ENCODE peak calls at places on chromosomes 4 and X, in nine cellular contexts. M is breast epithelium, D is heart left ventricle, G is stomach, H is tibial nerve, Y is esophagus muscularis mucosa, F is A549, P is lower leg skin, S is IMR-90. U is an unnamed sample.
A peak's percentile ranks its signal among the peaks of the same experiment; 100 is the strongest.

GRCh38 chr4:3519468-3520264 is 12.6 kb downstream of the LRPAP1 start:
- DNase-seq in M (no peak), D (peak; percentile 13), G (no peak), H (no peak), Y (no peak), F (no peak), P (peak; percentile 58), S (no peak), U (no peak)

GRCh38 chrX:130330706-130331105 is 9.0 kb upstream of the SLC25A14 start:
- DNase-seq in M (no peak), D (peak; percentile 18), G (peak; percentile 56), H (no peak), Y (no peak), F (peak; percentile 75), P (no peak), S (peak; percentile 40), U (peak; percentile 43)

GRCh38 chrX:7153231-7153630 is 5.3 kb upstream of the PUDP start:
- DNase-seq in M (no peak), D (no peak), G (no peak), H (no peak), Y (no peak), F (no peak), P (no peak), S (no peak), U (no peak)

GRCh38 chr4:25904748-25905082 is 9.3 kb upstream of the SMIM20 start:
- DNase-seq in M (no peak), D (no peak), G (no peak), H (no peak), Y (no peak), F (no peak), P (no peak), S (no peak), U (no peak)

GRCh38 chr4:129323630-129324029 is 227.7 kb downstream of the C4orf33 start:
- DNase-seq in M (no peak), D (no peak), G (no peak), H (no peak), Y (no peak), F (no peak), P (no peak), S (no peak), U (no peak)

GRCh38 chr4:10083861-10084641 is 32.5 kb downstream of the WDR1 start:
- DNase-seq in M (peak; percentile 51), D (peak; percentile 28), G (peak; percentile 24), H (no peak), Y (no peak), F (no peak), P (no peak), S (no peak), U (peak; percentile 19)

GRCh38 chr4:111360906-111361305 is 738.0 kb upstream of the PITX2 start:
- DNase-seq in M (no peak), D (no peak), G (no peak), H (no peak), Y (no peak), F (no peak), P (no peak), S (peak; percentile 7), U (no peak)

GRCh38 chr4:105296672-105297071 is 150.0 kb downstream of the TET2 start:
- DNase-seq in M (no peak), D (no peak), G (no peak), H (no peak), Y (no peak), F (no peak), P (no peak), S (no peak), U (peak; percentile 31)

GRCh38 chrX:31223817-31224216 is 152.0 kb upstream of the FTHL17 start:
- DNase-seq in M (no peak), D (no peak), G (no peak), H (no peak), Y (no peak), F (no peak), P (no peak), S (peak; percentile 80), U (no peak)

GRCh38 chrX:118347131-118347530 is 1.2 kb downstream of the WDR44 start:
- DNase-seq in M (no peak), D (no peak), G (no peak), H (no peak), Y (no peak), F (no peak), P (no peak), S (peak; percentile 69), U (no peak)

GRCh38 chr4:186727977-186728519 is 4.4 kb upstream of the FAT1 start:
- DNase-seq in M (no peak), D (no peak), G (no peak), H (no peak), Y (peak; percentile 39), F (peak; percentile 72), P (no peak), S (no peak), U (no peak)

GRCh38 chr4:3044812-3045499 is 29.4 kb downstream of the HTT-AS start:
- DNase-seq in M (no peak), D (no peak), G (no peak), H (no peak), Y (no peak), F (no peak), P (peak; percentile 8), S (no peak), U (no peak)

GRCh38 chr4:40307627-40308497 is 27.3 kb upstream of the CHRNA9 start:
- DNase-seq in M (no peak), D (peak; percentile 34), G (peak; percentile 43), H (peak; percentile 20), Y (no peak), F (no peak), P (no peak), S (no peak), U (peak; percentile 51)
- TF ChIP-seq POLR2A in M (no peak), D (no peak), G (no peak), H (no peak), Y (no peak), F (no peak), P (no peak), S (no peak), U (no peak)

GRCh38 chrX:113274345-113274744 is 433.7 kb upstream of the AMOT start:
- DNase-seq in M (no peak), D (no peak), G (no peak), H (no peak), Y (no peak), F (no peak), P (no peak), S (no peak), U (no peak)

GRCh38 chrX:113274801-113275200 is 434.2 kb upstream of the AMOT start:
- DNase-seq in M (no peak), D (no peak), G (no peak), H (no peak), Y (no peak), F (no peak), P (no peak), S (no peak), U (no peak)

DNA sequence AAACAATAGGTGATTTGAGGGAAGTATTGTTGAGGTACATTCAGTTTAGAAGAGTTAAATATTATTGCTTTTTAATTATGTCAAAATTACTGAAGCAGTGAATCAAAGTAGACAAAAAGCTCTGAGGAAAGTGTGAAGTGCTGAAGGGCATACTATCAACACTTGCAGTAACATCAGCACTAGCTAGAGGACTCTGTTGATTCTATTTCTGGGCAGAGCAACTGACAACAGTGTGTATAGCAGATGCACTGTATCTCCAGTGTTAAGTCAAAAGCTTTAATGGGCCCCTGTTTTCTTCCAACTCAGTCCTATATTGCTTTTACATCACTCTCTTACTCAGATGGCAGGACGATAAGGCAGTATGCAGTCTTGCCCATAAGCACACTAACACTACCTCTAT is 435.1 kb upstream of the AMOT start:
- DNase-seq in M (no peak), D (no peak), G (no peak), H (no peak), Y (no peak), F (no peak), P (no peak), S (no peak), U (no peak)
- TF ChIP-seq CTCF in M (no peak), D (no peak), G (no peak), H (no peak), Y (no peak), F (no peak), P (no peak), S (no peak), U (no peak)

GRCh38 chrX:86507337-86507736 is 359.1 kb downstream of the DACH2 start:
- DNase-seq in M (no peak), D (no peak), G (no peak), H (no peak), Y (no peak), F (no peak), P (no peak), S (no peak), U (no peak)

GRCh38 chrX:86504297-86504696 is 356.0 kb downstream of the DACH2 start:
- DNase-seq in M (no peak), D (no peak), G (no peak), H (no peak), Y (no peak), F (no peak), P (no peak), S (no peak), U (no peak)
- TF ChIP-seq POLR2A in M (no peak), D (no peak), G (no peak), H (no peak), Y (no peak), F (no peak), P (no peak), S (no peak), U (no peak)

GRCh38 chrX:149871940-149872339 is 9.0 kb upstream of the MAGEA8 start:
- DNase-seq in M (peak; percentile 62), D (no peak), G (peak; percentile 56), H (no peak), Y (no peak), F (peak; percentile 9), P (no peak), S (no peak), U (no peak)
- TF ChIP-seq CTCF in M (no peak), D (peak; percentile 23), G (peak; percentile 9), H (no peak), Y (no peak), F (peak; percentile 22), P (no peak), S (peak; percentile 19), U (peak; percentile 28)

DNA sequence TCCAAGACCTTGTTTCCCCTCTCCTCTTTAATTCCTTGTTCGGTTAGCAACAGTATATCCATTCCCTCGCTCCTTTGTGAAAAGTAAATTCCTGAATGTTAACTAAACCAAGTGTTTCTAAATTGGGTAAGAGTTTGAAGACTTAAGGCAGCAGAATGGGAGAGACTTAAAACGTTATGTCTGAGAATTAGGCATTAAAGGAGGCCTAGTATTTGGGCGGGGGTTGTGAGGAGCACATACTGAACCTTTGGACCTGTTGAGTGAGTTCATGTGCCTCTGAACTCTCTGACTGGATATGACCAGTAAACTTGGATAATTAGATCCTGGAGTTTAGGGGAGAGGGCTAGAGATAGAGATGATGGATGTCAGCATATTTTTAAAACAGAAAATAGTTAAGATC is 1.2 kb downstream of the MSMO1 start:
- DNase-seq in M (no peak), D (no peak), G (no peak), H (no peak), Y (no peak), F (no peak), P (no peak), S (no peak), U (no peak)
- TF ChIP-seq POLR2A in M (no peak), D (no peak), G (no peak), H (no peak), Y (no peak), F (no peak), P (no peak), S (no peak), U (no peak)

DNA sequence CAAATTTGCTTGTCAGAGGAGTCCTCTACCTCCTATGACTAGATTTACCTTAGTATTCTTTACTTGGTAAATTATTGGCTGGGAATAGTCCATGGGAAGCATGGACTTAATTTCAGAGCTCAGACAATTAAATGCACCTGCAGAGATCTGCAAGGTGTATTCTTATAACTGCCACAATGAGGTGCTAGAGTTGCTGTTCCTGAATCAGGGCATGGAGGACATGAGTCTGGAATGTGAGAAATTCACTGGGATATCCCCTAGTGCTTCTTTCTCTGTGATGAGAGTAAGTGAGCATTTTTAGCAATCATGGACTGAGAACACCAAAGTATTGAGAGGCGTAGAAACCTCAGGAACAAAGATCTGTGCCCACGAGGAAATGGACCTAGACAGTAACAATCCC is 32.9 kb upstream of the GRID2 start:
- DNase-seq in M (no peak), D (no peak), G (no peak), H (no peak), Y (no peak), F (peak; percentile 0), P (no peak), S (no peak), U (no peak)
- TF ChIP-seq CTCF in M (no peak), D (no peak), G (no peak), H (no peak), Y (no peak), F (no peak), P (no peak), S (peak; percentile 2), U (no peak)